ENCODE peak calls at places on chromosome 17, in four cellular contexts. One of them, this sample, is unnamed.

GRCh38 chr17:29766796-29767327 is 144.2 kb upstream of the CORO6 start:
- DNase-seq in A549: no peak
- DNase-seq in K562: no peak
- DNase-seq in GM12878: no peak
- DNase-seq in this sample: no peak

GRCh38 chr17:11899494-11899893 is 97.8 kb downstream of the ZNF18 start:
- DNase-seq in A549: no peak
- DNase-seq in K562: peak
- DNase-seq in GM12878: no peak
- DNase-seq in this sample: no peak

GRCh38 chr17:11330871-11331270 is 89.9 kb downstream of the SHISA6 start:
- DNase-seq in A549: no peak
- DNase-seq in K562: no peak
- DNase-seq in GM12878: no peak
- DNase-seq in this sample: no peak

GRCh38 chr17:63950940-63951907 is 19.1 kb upstream of the CD79B start:
- DNase-seq in A549: peak
- DNase-seq in K562: peak
- DNase-seq in GM12878: no peak
- DNase-seq in this sample: peak

GRCh38 chr17:60129164-60129563 is 20.6 kb upstream of the CA4 start:
- DNase-seq in A549: no peak
- DNase-seq in K562: no peak
- DNase-seq in GM12878: no peak
- DNase-seq in this sample: no peak

GRCh38 chr17:4703330-4703691 is 626 bp downstream of the PELP1 start:
- DNase-seq in A549: no peak
- DNase-seq in K562: no peak
- DNase-seq in GM12878: no peak
- DNase-seq in this sample: no peak

GRCh38 chr17:71085238-71086033 is 916.1 kb downstream of the KCNJ2 start:
- DNase-seq in A549: peak
- DNase-seq in K562: peak
- DNase-seq in GM12878: no peak
- DNase-seq in this sample: peak

GRCh38 chr17:28151001-28151400 is 108.5 kb downstream of the NLK start:
- DNase-seq in A549: no peak
- DNase-seq in K562: no peak
- DNase-seq in GM12878: no peak
- DNase-seq in this sample: no peak

GRCh38 chr17:42312285-42313130 is 24.2 kb downstream of the STAT5A start:
- DNase-seq in A549: peak
- DNase-seq in K562: peak
- DNase-seq in GM12878: no peak
- DNase-seq in this sample: peak

GRCh38 chr17:1481736-1482135 is 10.8 kb downstream of the MYO1C start:
- DNase-seq in A549: no peak
- DNase-seq in K562: no peak
- DNase-seq in GM12878: no peak
- DNase-seq in this sample: no peak

GRCh38 chr17:83203073-83203471 is 123.7 kb downstream of the METRNL start:
- DNase-seq in A549: no peak
- DNase-seq in K562: no peak
- DNase-seq in GM12878: no peak
- DNase-seq in this sample: peak

GRCh38 chr17:65261152-65261551 is 124.0 kb downstream of the RGS9 start:
- DNase-seq in A549: no peak
- DNase-seq in K562: no peak
- DNase-seq in GM12878: no peak
- DNase-seq in this sample: no peak

GRCh38 chr17:260031-260791 is 78.8 kb upstream of the DOC2B start:
- DNase-seq in A549: no peak
- DNase-seq in K562: no peak
- DNase-seq in GM12878: no peak
- DNase-seq in this sample: no peak

GRCh38 chr17:18259621-18260331 is 686 bp upstream of the MIEF2 start:
- DNase-seq in A549: no peak
- DNase-seq in K562: peak
- DNase-seq in GM12878: no peak
- DNase-seq in this sample: peak

GRCh38 chr17:69501591-69502468 is 87.3 kb downstream of the MAP2K6 start:
- DNase-seq in A549: peak
- DNase-seq in K562: no peak
- DNase-seq in GM12878: no peak
- DNase-seq in this sample: peak

GRCh38 chr17:3221850-3222249 is 14.4 kb downstream of the OR1A1 start:
- DNase-seq in A549: no peak
- DNase-seq in K562: no peak
- DNase-seq in GM12878: no peak
- DNase-seq in this sample: no peak

GRCh38 chr17:19391432-19391831 is 4.4 kb upstream of the MFAP4 start:
- DNase-seq in A549: no peak
- DNase-seq in K562: no peak
- DNase-seq in GM12878: no peak
- DNase-seq in this sample: no peak

GRCh38 chr17:1830288-1830687 is 483 bp downstream of the RPA1 start:
- DNase-seq in A549: peak
- DNase-seq in K562: peak
- DNase-seq in GM12878: no peak
- DNase-seq in this sample: peak

GRCh38 chr17:46984892-46985291 is 5.8 kb upstream of the RPRML start:
- DNase-seq in A549: no peak
- DNase-seq in K562: no peak
- DNase-seq in GM12878: no peak
- DNase-seq in this sample: peak

GRCh38 chr17:1486802-1487695 is 5.4 kb downstream of the MYO1C start:
- DNase-seq in A549: peak
- DNase-seq in K562: peak
- DNase-seq in GM12878: peak
- DNase-seq in this sample: no peak

GRCh38 chr17:8506145-8506544 is 70.5 kb downstream of the NDEL1 start:
- DNase-seq in A549: no peak
- DNase-seq in K562: no peak
- DNase-seq in GM12878: no peak
- DNase-seq in this sample: no peak

GRCh38 chr17:14797021-14797420 is 468.1 kb downstream of the PMP22 start:
- DNase-seq in A549: no peak
- DNase-seq in K562: no peak
- DNase-seq in GM12878: no peak
- DNase-seq in this sample: no peak

GRCh38 chr17:61450641-61451537 is 1.3 kb upstream of the TBX4 start:
- DNase-seq in A549: no peak
- DNase-seq in K562: no peak
- DNase-seq in GM12878: no peak
- DNase-seq in this sample: no peak

GRCh38 chr17:42018339-42018738 is 1.1 kb upstream of the DNAJC7 start:
- DNase-seq in A549: no peak
- DNase-seq in K562: peak
- DNase-seq in GM12878: no peak
- DNase-seq in this sample: peak

GRCh38 chr17:51818777-51819176 is 339.7 kb downstream of the CA10 start:
- DNase-seq in A549: no peak
- DNase-seq in K562: no peak
- DNase-seq in GM12878: no peak
- DNase-seq in this sample: no peak

GRCh38 chr17:8744086-8744781 is 402 bp downstream of the CCDC42 start:
- DNase-seq in A549: no peak
- DNase-seq in K562: no peak
- DNase-seq in GM12878: no peak
- DNase-seq in this sample: no peak

GRCh38 chr17:12730931-12731521 is 58.3 kb upstream of the ARHGAP44 start:
- DNase-seq in A549: peak
- DNase-seq in K562: peak
- DNase-seq in GM12878: no peak
- DNase-seq in this sample: no peak

GRCh38 chr17:9285602-9286001 is 264.3 kb downstream of the NTN1 start:
- DNase-seq in A549: no peak
- DNase-seq in K562: no peak
- DNase-seq in GM12878: no peak
- DNase-seq in this sample: no peak

GRCh38 chr17:3904486-3904885 is 11.6 kb upstream of the CAMKK1 start:
- DNase-seq in A549: no peak
- DNase-seq in K562: no peak
- DNase-seq in GM12878: no peak
- DNase-seq in this sample: no peak

GRCh38 chr17:34598161-34598776 is 18.9 kb downstream of the TMEM132E start:
- DNase-seq in A549: no peak
- DNase-seq in K562: peak
- DNase-seq in GM12878: no peak
- DNase-seq in this sample: peak

GRCh38 chr17:82342361-82343079 is 9.0 kb upstream of the SECTM1 start:
- DNase-seq in A549: no peak
- DNase-seq in K562: no peak
- DNase-seq in GM12878: no peak
- DNase-seq in this sample: no peak

GRCh38 chr17:70848785-70849184 is 679.5 kb downstream of the KCNJ2 start:
- DNase-seq in A549: no peak
- DNase-seq in K562: no peak
- DNase-seq in GM12878: no peak
- DNase-seq in this sample: no peak

GRCh38 chr17:27407916-27408846 is 48.1 kb upstream of the KSR1 start:
- DNase-seq in A549: peak
- DNase-seq in K562: no peak
- DNase-seq in GM12878: no peak
- DNase-seq in this sample: peak

GRCh38 chr17:71740866-71741265 is 380.0 kb upstream of the SOX9 start:
- DNase-seq in A549: no peak
- DNase-seq in K562: no peak
- DNase-seq in GM12878: no peak
- DNase-seq in this sample: no peak

DNA sequence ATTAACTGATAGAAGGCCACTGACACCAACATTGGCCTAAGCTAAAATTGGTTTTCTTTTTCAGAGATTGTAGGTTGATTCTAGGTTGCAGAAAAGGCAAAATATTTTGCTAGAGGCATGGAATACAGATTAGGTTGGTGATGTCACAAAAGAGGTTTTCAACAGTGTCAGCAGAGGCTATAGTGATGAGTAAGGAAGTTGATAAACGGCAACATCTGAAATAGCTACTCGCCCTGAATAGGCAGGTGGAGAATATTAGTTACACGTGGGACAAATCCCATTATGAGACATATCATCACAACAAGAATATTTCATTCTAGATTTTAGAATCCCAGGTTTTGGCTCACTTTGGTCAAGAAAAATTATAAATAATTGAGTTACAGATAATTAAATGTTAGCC is 1.5 kb upstream of the TOM1L1 start:
- DNase-seq in A549: no peak
- DNase-seq in K562: no peak
- DNase-seq in GM12878: no peak
- DNase-seq in this sample: no peak
- TF ChIP-seq CHD4 in A549: no peak
- TF ChIP-seq CHD4 in K562: no peak
- TF ChIP-seq CHD4 in GM12878: no peak
- TF ChIP-seq CHD4 in this sample: no peak

GRCh38 chr17:79530361-79531105 is 80.3 kb downstream of the RBFOX3 start:
- DNase-seq in A549: no peak
- DNase-seq in K562: no peak
- DNase-seq in GM12878: no peak
- DNase-seq in this sample: no peak
- TF ChIP-seq CHD4 in A549: no peak
- TF ChIP-seq CHD4 in K562: no peak
- TF ChIP-seq CHD4 in GM12878: no peak
- TF ChIP-seq CHD4 in this sample: no peak

GRCh38 chr17:57810740-57811632 is 38.9 kb downstream of the MRPS23 start:
- DNase-seq in A549: no peak
- DNase-seq in K562: no peak
- DNase-seq in GM12878: no peak
- DNase-seq in this sample: peak
- TF ChIP-seq CHD4 in A549: no peak
- TF ChIP-seq CHD4 in K562: no peak
- TF ChIP-seq CHD4 in GM12878: no peak
- TF ChIP-seq CHD4 in this sample: no peak

GRCh38 chr17:16820161-16820877 is 130.3 kb downstream of the CCDC144A start:
- DNase-seq in A549: no peak
- DNase-seq in K562: no peak
- DNase-seq in GM12878: no peak
- DNase-seq in this sample: no peak

GRCh38 chr17:16817201-16817600 is 127.2 kb downstream of the CCDC144A start:
- DNase-seq in A549: no peak
- DNase-seq in K562: no peak
- DNase-seq in GM12878: no peak
- DNase-seq in this sample: no peak

GRCh38 chr17:16818821-16819683 is 129.0 kb downstream of the CCDC144A start:
- DNase-seq in A549: no peak
- DNase-seq in K562: peak
- DNase-seq in GM12878: no peak
- DNase-seq in this sample: no peak

GRCh38 chr17:16820979-16821543 is 131.0 kb downstream of the CCDC144A start:
- DNase-seq in A549: no peak
- DNase-seq in K562: no peak
- DNase-seq in GM12878: no peak
- DNase-seq in this sample: no peak

GRCh38 chr17:16818340-16818739 is 128.3 kb downstream of the CCDC144A start:
- DNase-seq in A549: no peak
- DNase-seq in K562: no peak
- DNase-seq in GM12878: no peak
- DNase-seq in this sample: no peak
- TF ChIP-seq CHD4 in A549: no peak
- TF ChIP-seq CHD4 in K562: no peak
- TF ChIP-seq CHD4 in GM12878: no peak
- TF ChIP-seq CHD4 in this sample: no peak

DNA sequence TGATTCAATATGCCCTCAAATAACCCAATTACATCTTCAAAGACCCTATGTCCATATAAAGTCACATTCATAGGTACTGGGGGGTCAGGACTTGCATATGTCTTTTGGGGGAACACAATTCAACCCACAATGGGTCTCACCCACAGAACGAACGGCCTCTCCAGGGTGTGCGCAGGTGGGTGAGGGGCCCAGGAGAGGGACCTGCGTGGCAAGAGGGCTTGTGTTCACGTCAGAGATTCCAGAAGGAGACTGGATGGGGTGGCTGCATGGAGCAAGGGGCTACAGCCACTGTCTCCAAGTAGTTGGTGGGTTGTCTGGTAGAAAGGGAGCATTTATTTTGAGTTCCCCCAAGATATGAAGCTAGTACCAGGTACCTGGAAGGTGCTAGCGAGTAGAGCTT is 212.2 kb downstream of the SEC14L1 start:
- DNase-seq in A549: no peak
- DNase-seq in K562: no peak
- DNase-seq in GM12878: no peak
- DNase-seq in this sample: no peak
- TF ChIP-seq CHD4 in A549: no peak
- TF ChIP-seq CHD4 in K562: no peak
- TF ChIP-seq CHD4 in GM12878: no peak
- TF ChIP-seq CHD4 in this sample: no peak

This sample was measured in HepG2.